ENCODE peak calls at places on chromosomes 12 and 14, in eight cellular contexts. S is HepG2, U is fibroblast of lung, D is GM12878, M is GM23248, A is MM.1S, H is astrocyte, Q is SK-N-MC. L is an unnamed sample.
A peak's percentile ranks its signal among the peaks of the same experiment; 100 is the strongest.

GRCh38 chr14:101198398-101199027 is 295.0 kb upstream of the RTL1 start:
- DNase-seq in H (no peak), S (no peak), Q (no peak), M (no peak), D (no peak), U (no peak), A (no peak), L (no peak)

GRCh38 chr14:67186789-67187188 is 2.5 kb upstream of the GARIN2 start:
- DNase-seq in S (no peak), H (no peak), M (peak; percentile 6), D (no peak), U (no peak), Q (no peak), A (peak; percentile 81), L (peak; percentile 40)

GRCh38 chr12:105461276-105461975 is 130.9 kb downstream of the C12orf75 start:
- DNase-seq in U (peak; percentile 52), A (no peak), D (no peak), S (no peak), H (peak; percentile 36), M (peak; percentile 47), Q (no peak), L (no peak)

GRCh38 chr12:120849765-120850164 is 54.4 kb downstream of the SPPL3 start:
- DNase-seq in H (peak; percentile 62), M (peak; percentile 33), D (no peak), S (peak; percentile 9), Q (no peak), U (peak; percentile 69), A (no peak), L (no peak)

GRCh38 chr14:105153331-105153731 is 15.2 kb downstream of the JAG2 start:
- DNase-seq in M (peak; percentile 21), D (no peak), S (no peak), A (no peak), H (no peak), Q (no peak), U (no peak), L (no peak)

GRCh38 chr12:104456950-104457745 is 400 bp downstream of the CHST11 start:
- DNase-seq in A (peak; percentile 67), H (peak; percentile 69), M (peak; percentile 79), Q (no peak), D (no peak), U (peak; percentile 76), S (no peak), L (peak; percentile 61)

GRCh38 chr12:78684419-78684818 is 180.2 kb upstream of the SYT1 start:
- DNase-seq in H (no peak), M (no peak), S (no peak), A (no peak), D (no peak), Q (peak; percentile 56), U (no peak), L (peak; percentile 73)

GRCh38 chr12:132541996-132542395 is 52.0 kb downstream of the FBRSL1 start:
- DNase-seq in D (no peak), Q (no peak), S (no peak), A (no peak), H (no peak), U (no peak), M (no peak), L (no peak)

GRCh38 chr12:116320839-116321238 is 43.3 kb upstream of the MED13L start:
- DNase-seq in Q (no peak), H (peak; percentile 12), A (no peak), M (peak; percentile 69), U (peak; percentile 20), D (no peak), S (no peak), L (no peak)

GRCh38 chr12:32688786-32689185 is 9.7 kb downstream of the DNM1L start:
- DNase-seq in U (no peak), M (no peak), H (no peak), A (no peak), Q (no peak), S (no peak), D (no peak), L (no peak)

GRCh38 chr12:10409387-10409786 is at the start of gene KLRC4:
- DNase-seq in U (peak; percentile 3), A (no peak), D (no peak), S (no peak), Q (no peak), M (no peak), H (no peak), L (peak; percentile 17)

GRCh38 chr12:95096852-95097251 is 23.4 kb upstream of the NR2C1 start:
- DNase-seq in Q (no peak), S (no peak), M (no peak), U (peak; percentile 82), D (no peak), A (no peak), H (peak; percentile 80), L (no peak)

GRCh38 chr12:76880156-76881023 is 1.6 kb upstream of the CSRP2 start:
- DNase-seq in A (no peak), U (peak; percentile 40), M (no peak), S (peak; percentile 21), D (no peak), H (no peak), Q (no peak), L (no peak)

DNA sequence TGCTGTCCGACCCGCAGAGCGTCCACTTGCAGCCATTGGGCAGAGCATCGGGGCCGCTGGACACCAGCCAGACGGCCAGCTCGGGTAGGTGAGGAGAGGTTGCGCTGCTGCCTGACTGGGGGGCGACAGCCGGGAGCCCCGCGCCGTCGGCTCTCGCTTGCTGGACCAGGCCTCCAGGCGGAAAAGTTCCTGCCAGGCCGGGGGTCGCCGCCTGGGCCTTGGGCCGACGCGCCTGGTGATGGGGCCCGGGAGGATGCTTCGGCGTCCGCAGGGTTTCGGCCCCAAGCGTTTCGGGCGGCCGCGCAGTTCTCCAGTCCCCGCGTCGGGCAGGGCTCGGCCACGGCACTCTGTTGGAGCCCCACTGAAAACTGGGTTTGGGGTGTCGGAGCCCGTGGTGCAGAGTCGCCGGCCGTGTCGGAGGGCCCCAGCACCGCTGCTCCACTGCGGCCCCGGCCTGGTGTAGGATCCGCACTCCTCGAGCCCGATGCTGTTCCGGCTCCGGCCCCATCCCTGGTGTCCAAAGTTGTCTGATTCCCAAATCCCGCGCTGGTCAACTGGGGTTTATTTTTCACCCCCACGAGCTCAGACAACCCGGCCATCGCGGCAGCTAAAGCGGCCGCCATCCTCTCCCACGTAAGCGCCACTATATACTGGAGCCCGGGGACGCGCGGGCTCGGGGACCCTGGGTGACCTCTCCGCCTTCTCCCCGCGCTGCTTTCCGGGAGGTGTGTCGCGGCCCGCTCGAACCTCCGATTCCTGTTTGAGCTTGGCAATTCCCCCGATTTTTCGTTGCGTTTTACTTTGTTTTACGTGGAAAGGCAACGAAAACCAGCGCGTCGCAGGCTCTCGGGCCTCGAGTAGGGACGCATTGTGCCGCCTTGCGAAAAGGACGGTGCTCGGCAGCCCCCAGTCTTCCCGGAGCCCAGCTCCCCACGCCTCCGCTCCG is 872 bp downstream of the VSX2 start:
- DNase-seq in D (no peak), H (no peak), M (peak; percentile 35), Q (no peak), S (no peak), U (no peak), A (no peak), L (peak; percentile 29)
- TF ChIP-seq EZH2 in D (peak; percentile 65), H (peak; percentile 98), M (peak; percentile 97), Q (peak; percentile 89), S (no peak), U (peak; percentile 100), A (no peak), L (peak; percentile 74)

GRCh38 chr12:18907154-18907553 is 169.2 kb downstream of the CAPZA3 start:
- DNase-seq in H (no peak), Q (no peak), U (no peak), D (no peak), A (no peak), M (no peak), S (no peak), L (no peak)

GRCh38 chr12:18905134-18905533 is 167.2 kb downstream of the CAPZA3 start:
- DNase-seq in H (no peak), A (no peak), Q (no peak), S (peak; percentile 15), U (no peak), D (no peak), M (no peak), L (no peak)

GRCh38 chr12:18907793-18908580 is 170.1 kb downstream of the CAPZA3 start:
- DNase-seq in H (no peak), D (no peak), S (no peak), A (no peak), Q (no peak), U (no peak), M (no peak), L (no peak)

DNA sequence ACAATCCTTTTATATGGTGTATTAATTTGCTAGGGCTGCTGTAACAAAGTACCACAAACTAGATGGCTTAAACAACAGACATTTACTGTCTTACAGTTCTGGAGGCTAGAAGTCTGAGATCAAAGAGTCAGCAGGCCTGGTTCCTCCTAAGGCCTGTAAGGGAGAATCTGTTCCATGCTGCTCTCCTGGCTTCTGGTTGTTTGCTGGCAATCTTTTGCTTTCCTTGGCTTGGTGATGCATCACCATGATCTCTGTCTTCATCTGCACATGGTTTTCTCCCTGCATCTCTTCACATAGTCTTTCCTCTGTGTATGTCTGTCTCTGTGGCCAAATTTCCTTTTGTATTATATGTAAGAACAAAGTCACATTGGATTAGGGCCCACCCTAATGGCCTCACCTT is 168.4 kb downstream of the CAPZA3 start:
- DNase-seq in U (no peak), S (no peak), A (no peak), H (no peak), D (no peak), M (no peak), Q (no peak), L (no peak)
- TF ChIP-seq EZH2 in U (no peak), S (no peak), A (no peak), H (no peak), D (no peak), M (no peak), Q (no peak), L (no peak)

DNA sequence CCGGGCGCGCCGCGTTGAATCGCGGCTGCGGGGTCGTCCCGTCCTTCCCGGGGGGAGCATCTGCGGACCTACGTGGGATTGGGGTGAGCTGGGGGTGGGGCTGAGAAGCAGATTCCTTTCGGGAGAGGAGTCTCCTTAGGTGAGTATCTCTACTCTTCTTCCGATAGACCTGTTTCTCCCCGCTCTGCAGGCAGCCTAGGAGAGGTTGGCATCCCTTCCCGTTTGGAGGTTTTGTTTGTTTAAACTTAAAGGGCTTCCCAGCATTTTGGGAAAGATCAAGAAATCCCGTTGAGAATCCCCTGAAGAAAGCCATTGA is 411 bp downstream of the TTLL5 start:
- DNase-seq in U (no peak), H (no peak), S (no peak), Q (no peak), A (no peak), M (no peak), D (no peak), L (no peak)
- TF ChIP-seq EZH2 in U (no peak), H (no peak), S (no peak), Q (no peak), A (no peak), M (no peak), D (no peak), L (no peak)

DNA sequence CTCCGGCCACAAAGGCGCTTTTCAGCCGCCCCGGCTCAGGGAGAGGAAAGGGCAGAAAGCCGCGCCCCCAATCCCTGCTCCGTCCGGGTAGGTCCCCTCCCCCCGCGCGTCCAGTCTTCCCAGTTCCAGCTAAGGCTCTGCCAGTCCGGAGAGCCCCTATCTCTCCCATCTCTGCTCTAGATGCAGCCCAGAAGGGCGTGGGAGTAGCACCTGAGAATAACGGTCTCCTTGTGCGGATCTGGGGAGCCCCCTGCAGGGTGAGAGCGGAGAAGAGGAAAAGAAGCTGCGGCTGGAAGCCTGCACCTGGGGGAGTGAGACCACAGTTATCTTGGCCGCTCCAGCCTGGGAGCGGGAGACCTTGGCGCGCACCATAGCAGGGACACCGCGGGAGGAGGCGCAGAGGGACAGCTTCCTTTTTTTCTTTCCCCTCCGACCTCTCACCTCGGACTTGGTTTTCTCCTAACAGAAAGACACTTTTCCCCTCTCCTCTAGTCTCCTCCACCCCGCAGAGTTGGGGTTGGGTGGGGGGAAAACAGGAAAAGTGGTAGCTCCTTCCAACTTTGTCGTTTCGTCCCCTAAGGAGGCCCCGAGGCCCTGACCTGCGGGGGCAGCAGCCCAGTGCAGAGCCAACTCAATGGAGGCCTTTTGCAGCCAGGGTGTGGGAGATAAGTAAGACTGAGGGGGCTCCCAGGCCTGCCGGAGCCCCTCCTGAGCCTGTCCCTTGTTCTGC is 2.4 kb downstream of the DHH start:
- DNase-seq in M (peak; percentile 75), D (no peak), U (no peak), Q (no peak), S (peak; percentile 51), H (no peak), A (peak; percentile 40), L (peak; percentile 50)
- TF ChIP-seq EZH2 in M (no peak), D (no peak), U (no peak), Q (no peak), S (no peak), H (no peak), A (no peak), L (peak; percentile 38)

L was measured in A673.